ENCODE peak calls at places on chromosome 18, in five cellular contexts. X is brain microvascular endothelial cell; V is dermis blood vessel endothelial cell; W is activated naive CD4-positive, alpha-beta T cell treated with anti-CD3 and anti-CD28 coated beads for 36 hours; K is HT-29. S is an unnamed sample.

GRCh38 chr18:74546751-74547530 is 12.6 kb downstream of the CNDP1 start:
- DNase-seq in K (no peak), V (peak; percentile 48), X (no peak), W (no peak), S (peak; percentile 7)

GRCh38 chr18:42545825-42546224 is 569.7 kb downstream of the RIT2 start:
- DNase-seq in K (no peak), W (no peak), X (peak; percentile 79), V (no peak), S (no peak)

GRCh38 chr18:49016648-49017539 is 66.1 kb upstream of the SMAD7 start:
- DNase-seq in V (peak; percentile 66), W (no peak), X (peak; percentile 83), K (peak; percentile 65), S (peak; percentile 44)

GRCh38 chr18:11998182-11998581 is 16.9 kb downstream of the IMPA2 start:
- DNase-seq in V (no peak), X (no peak), W (no peak), K (no peak), S (no peak)

GRCh38 chr18:8895987-8896619 is 190.7 kb downstream of the MTCL1 start:
- DNase-seq in X (peak; percentile 15), V (no peak), K (no peak), W (no peak), S (peak; percentile 92)

GRCh38 chr18:56186319-56186718 is 452.1 kb downstream of the TXNL1 start:
- DNase-seq in K (no peak), W (no peak), X (no peak), V (no peak), S (no peak)

GRCh38 chr18:78721986-78722385 is 257.6 kb upstream of the SALL3 start:
- DNase-seq in V (no peak), K (no peak), X (no peak), W (no peak), S (no peak)

GRCh38 chr18:78816916-78817315 is 162.7 kb upstream of the SALL3 start:
- DNase-seq in W (no peak), K (no peak), X (no peak), V (no peak), S (no peak)

S was measured in fibroblast of gingiva.